ENCODE peak calls at places on chromosomes 2 and 18, in four cellular contexts. X is activated T-helper 1 cell treated with Interleukin-2 at 50 U/mL for 16 hours, C is HCEC 1CT, B is cerebellum. I is an unnamed sample.

GRCh38 chr18:55861266-55861665 is 273.3 kb upstream of the TCF4 start:
- DNase-seq in X (no peak), B (peak), C (peak), I (peak)

GRCh38 chr2:191355170-191355758 is 110.1 kb downstream of the MYO1B start:
- DNase-seq in B (no peak), X (no peak), C (no peak), I (no peak)

GRCh38 chr18:32877371-32877770 is 104.5 kb upstream of the KLHL14 start:
- DNase-seq in X (no peak), B (no peak), C (no peak), I (no peak)

GRCh38 chr18:35324926-35325655 is 19.1 kb downstream of the ZNF24 start:
- DNase-seq in X (no peak), C (peak), B (no peak), I (no peak)

GRCh38 chr18:9552616-9553015 is 61.7 kb downstream of the PPP4R1 start:
- DNase-seq in X (no peak), B (no peak), C (no peak), I (no peak)

GRCh38 chr2:181231151-181231550 is 226.0 kb upstream of the ITGA4 start:
- DNase-seq in X (no peak), B (peak), C (no peak), I (no peak)

GRCh38 chr2:84888401-84889276 is 7.8 kb upstream of the TRABD2A start:
- DNase-seq in X (no peak), C (peak), B (no peak), I (no peak)

GRCh38 chr2:176491172-176491904 is 222.1 kb downstream of the MTX2 start:
- DNase-seq in B (no peak), C (peak), X (no peak), I (no peak)

GRCh38 chr2:33051586-33052385 is 105.0 kb downstream of the LTBP1 start:
- DNase-seq in B (no peak), X (no peak), C (peak), I (no peak)

GRCh38 chr2:150480241-150480640 is 7.2 kb downstream of the RND3 start:
- DNase-seq in X (no peak), B (no peak), C (peak), I (no peak)

GRCh38 chr2:238728322-238729260 is 119.3 kb upstream of the TWIST2 start:
- DNase-seq in X (no peak), B (no peak), C (peak), I (no peak)

GRCh38 chr18:62737474-62737873 is 22.1 kb downstream of the PHLPP1 start:
- DNase-seq in B (no peak), X (no peak), C (no peak), I (no peak)

GRCh38 chr2:216170362-216170761 is 61.2 kb downstream of the XRCC5 start:
- DNase-seq in X (no peak), B (no peak), C (no peak), I (no peak)

GRCh38 chr2:192148620-192149321 is 46.0 kb downstream of the TMEFF2 start:
- DNase-seq in C (peak), X (no peak), B (no peak), I (no peak)

GRCh38 chr18:9325716-9326115 is 8.9 kb upstream of the TWSG1 start:
- DNase-seq in C (no peak), B (no peak), X (no peak), I (no peak)

GRCh38 chr2:102975996-102976636 is 214.3 kb downstream of the TMEM182 start:
- DNase-seq in X (no peak), B (no peak), C (no peak), I (peak)

GRCh38 chr2:195562624-195563566 is 94.1 kb upstream of the SLC39A10 start:
- DNase-seq in B (no peak), X (no peak), C (no peak), I (no peak)

GRCh38 chr18:3886575-3887322 is 436.8 kb downstream of the TGIF1 start:
- DNase-seq in C (no peak), X (no peak), B (no peak), I (no peak)

GRCh38 chr18:67517224-67517765 is 775 bp upstream of the DSEL start:
- DNase-seq in C (peak), X (no peak), B (peak), I (peak)

GRCh38 chr2:104901037-104901851 is 47.3 kb downstream of the POU3F3 start:
- DNase-seq in X (no peak), C (no peak), B (no peak), I (no peak)

GRCh38 chr2:179532890-179533289 is 268.3 kb upstream of the SESTD1 start:
- DNase-seq in B (no peak), C (no peak), X (no peak), I (no peak)

I was measured in C1 segment of cervical spinal cord.